ENCODE peak calls at places on chromosomes 11 and 22, in four cellular contexts. C, N, V and P are unnamed samples.

GRCh38 chr22:35152316-35152715 is 86.4 kb downstream of the ISX start:
- DNase-seq in V (no peak), C (no peak), N (no peak), P (no peak)

GRCh38 chr22:26428515-26429457 is at the start of gene ASPHD2:
- DNase-seq in N (peak; percentile 76), V (peak; percentile 59), C (peak; percentile 75), P (peak; percentile 78)

GRCh38 chr22:30210235-30210831 is 36.2 kb downstream of the LIF start:
- DNase-seq in V (peak; percentile 96), N (no peak), C (no peak), P (no peak)

GRCh38 chr11:65321076-65321475 is 6.4 kb downstream of the CDC42EP2 start:
- DNase-seq in N (no peak), C (no peak), V (no peak), P (no peak)

GRCh38 chr11:92536895-92537294 is 312.3 kb downstream of the FAT3 start:
- DNase-seq in C (no peak), N (no peak), V (no peak), P (no peak)

GRCh38 chr11:59550368-59550841 is 39.1 kb downstream of the OR4D9 start:
- DNase-seq in C (peak; percentile 77), V (peak; percentile 93), N (peak; percentile 89), P (peak; percentile 64)

GRCh38 chr11:1665313-1665712 is 31.7 kb upstream of the KRTAP5-6 start:
- DNase-seq in C (no peak), V (no peak), N (no peak), P (no peak)

GRCh38 chr11:65291613-65292012 is 23.1 kb upstream of the CDC42EP2 start:
- DNase-seq in C (no peak), V (no peak), N (no peak), P (no peak)

GRCh38 chr11:37370817-37371216 is 772.8 kb upstream of the RAG2 start:
- DNase-seq in N (no peak), V (no peak), C (no peak), P (no peak)

GRCh38 chr11:31649567-31649966 is 140.0 kb downstream of the ELP4 start:
- DNase-seq in N (no peak), C (no peak), V (no peak), P (no peak)

GRCh38 chr11:93024376-93024775 is 54.9 kb downstream of the MTNR1B start:
- DNase-seq in N (no peak), V (no peak), C (no peak), P (no peak)

GRCh38 chr11:57491371-57492061 is 24.0 kb downstream of the SLC43A1 start:
- DNase-seq in N (peak; percentile 30), C (peak; percentile 62), V (peak; percentile 54), P (peak; percentile 50)

GRCh38 chr11:95593101-95593500 is 196.5 kb downstream of the FAM76B start:
- DNase-seq in C (peak; percentile 42), N (no peak), V (no peak), P (no peak)

GRCh38 chr11:47480762-47481161 is 31.8 kb upstream of the RAPSN start:
- DNase-seq in C (no peak), N (no peak), V (no peak), P (no peak)

GRCh38 chr22:29311468-29312217 is 3.9 kb downstream of the RASL10A start:
- DNase-seq in V (no peak), C (no peak), N (no peak), P (peak; percentile 18)

GRCh38 chr11:71067753-71068152 is 184.6 kb downstream of the SHANK2 start:
- DNase-seq in V (no peak), N (no peak), C (no peak), P (no peak)

GRCh38 chr11:3091846-3092602 is 34.8 kb upstream of the CARS1 start:
- DNase-seq in V (peak; percentile 87), N (peak; percentile 50), C (peak; percentile 79), P (peak; percentile 94)

GRCh38 chr11:121716060-121716459 is 263.3 kb upstream of the SORL1-AS1 start:
- DNase-seq in V (no peak), C (no peak), N (no peak), P (no peak)

GRCh38 chr11:129637473-129637872 is 178.2 kb upstream of the TMEM45B start:
- DNase-seq in N (no peak), C (no peak), V (no peak), P (no peak)

GRCh38 chr11:64150481-64151239 is 15.3 kb downstream of the MACROD1 start:
- DNase-seq in N (no peak), V (no peak), C (peak; percentile 83), P (no peak)

GRCh38 chr11:73275381-73275750 is 3.2 kb downstream of the P2RY6 start:
- DNase-seq in C (no peak), V (no peak), N (no peak), P (no peak)

GRCh38 chr11:120964857-120965256 is 59.0 kb upstream of the TBCEL start:
- DNase-seq in C (no peak), V (no peak), N (no peak), P (no peak)

GRCh38 chr22:38097557-38098409 is 12.7 kb downstream of the BAIAP2L2 start:
- DNase-seq in C (peak; percentile 36), V (no peak), N (no peak), P (no peak)

GRCh38 chr11:26331911-26332571 is at the start of gene ANO3:
- DNase-seq in N (no peak), C (peak; percentile 65), V (peak; percentile 88), P (peak; percentile 28)

GRCh38 chr11:3808846-3809623 is 675 bp downstream of the PGAP2 start:
- DNase-seq in N (no peak), C (no peak), V (peak; percentile 67), P (peak; percentile 59)

GRCh38 chr11:313787-314547 is at the start of gene IFITM1:
- DNase-seq in N (no peak), V (no peak), C (peak; percentile 54), P (peak; percentile 76)

GRCh38 chr11:58739725-58740430 is 8.1 kb upstream of the GLYAT start:
- DNase-seq in N (no peak), C (no peak), V (no peak), P (no peak)

GRCh38 chr11:116331381-116331780 is 441.4 kb downstream of the BUD13 start:
- DNase-seq in V (no peak), C (no peak), N (no peak), P (no peak)

GRCh38 chr22:29765905-29766631 is 739 bp downstream of the ZMAT5 start:
- DNase-seq in V (no peak), N (no peak), C (no peak), P (no peak)

GRCh38 chr11:10348650-10349280 is 43.9 kb downstream of the ADM start:
- DNase-seq in V (peak; percentile 33), C (no peak), N (no peak), P (no peak)

GRCh38 chr11:6249822-6250555 is 9.6 kb upstream of the CCKBR start:
- DNase-seq in C (peak; percentile 84), N (no peak), V (peak; percentile 50), P (no peak)

GRCh38 chr11:97722721-97723120 is 1298.0 kb upstream of the CNTN5 start:
- DNase-seq in C (no peak), N (no peak), V (no peak), P (no peak)

GRCh38 chr11:83238111-83238510 is 44.6 kb downstream of the ANKRD42 start:
- DNase-seq in V (no peak), N (no peak), C (no peak), P (no peak)

GRCh38 chr11:110948112-110948511 is 235.9 kb upstream of the ARHGAP20 start:
- DNase-seq in N (no peak), V (no peak), C (no peak), P (no peak)

GRCh38 chr11:69443138-69443967 is 38.1 kb upstream of the LINC01488 start:
- DNase-seq in N (peak; percentile 71), C (peak; percentile 95), V (peak; percentile 83), P (peak; percentile 95)

GRCh38 chr11:36493332-36493731 is 16.7 kb downstream of the TRAF6 start:
- DNase-seq in N (no peak), V (no peak), C (no peak), P (no peak)

GRCh38 chr11:105092255-105093239 is 47.0 kb downstream of the CARD18 start:
- DNase-seq in N (no peak), V (no peak), C (no peak), P (no peak)